ENCODE peak calls at places on chromosomes 13 and 19, in seven cellular contexts. L is lower lobe of right lung, S is heart left ventricle, J is fibroblast of pulmonary artery, Q is GM06990, O is BE2C, U is transverse colon. Y is an unnamed sample.
A peak's percentile ranks its signal among the peaks of the same experiment; 100 is the strongest.

GRCh38 chr19:13116282-13117175 is at the start of gene TRMT1:
- DNase-seq in L (peak; percentile 96), S (peak; percentile 93), J (peak; percentile 95), Q (peak; percentile 84), O (peak; percentile 93), U (peak; percentile 95), Y (peak; percentile 75)

GRCh38 chr19:15412832-15413231 is 6.0 kb downstream of the AKAP8L start:
- DNase-seq in L (no peak), S (no peak), J (no peak), Q (no peak), O (no peak), U (no peak), Y (no peak)

GRCh38 chr19:5484398-5485285 is 29.4 kb downstream of the ZNRF4 start:
- DNase-seq in L (no peak), S (no peak), J (no peak), Q (no peak), O (no peak), U (no peak), Y (no peak)

GRCh38 chr19:12723383-12723642 is 419 bp downstream of the TNPO2 start:
- DNase-seq in L (no peak), S (no peak), J (no peak), Q (no peak), O (no peak), U (no peak), Y (no peak)

GRCh38 chr19:36041831-36042230 is 9.2 kb upstream of the CLIP3 start:
- DNase-seq in L (no peak), S (no peak), J (peak; percentile 96), Q (no peak), O (no peak), U (no peak), Y (no peak)

GRCh38 chr19:5515737-5516136 is 52.0 kb downstream of the TINCR start:
- DNase-seq in L (no peak), S (no peak), J (no peak), Q (no peak), O (no peak), U (no peak), Y (no peak)

GRCh38 chr13:105665284-105665683 is 870.2 kb downstream of the EFNB2 start:
- DNase-seq in L (no peak), S (no peak), J (no peak), Q (no peak), O (no peak), U (no peak), Y (no peak)

GRCh38 chr13:61778531-61778930 is 362.9 kb upstream of the PCDH20 start:
- DNase-seq in L (no peak), S (no peak), J (no peak), Q (no peak), O (no peak), U (no peak), Y (no peak)

GRCh38 chr13:109938255-109938936 is 152.0 kb upstream of the IRS2 start:
- DNase-seq in L (no peak), S (no peak), J (peak; percentile 85), Q (no peak), O (no peak), U (no peak), Y (peak; percentile 69)

DNA sequence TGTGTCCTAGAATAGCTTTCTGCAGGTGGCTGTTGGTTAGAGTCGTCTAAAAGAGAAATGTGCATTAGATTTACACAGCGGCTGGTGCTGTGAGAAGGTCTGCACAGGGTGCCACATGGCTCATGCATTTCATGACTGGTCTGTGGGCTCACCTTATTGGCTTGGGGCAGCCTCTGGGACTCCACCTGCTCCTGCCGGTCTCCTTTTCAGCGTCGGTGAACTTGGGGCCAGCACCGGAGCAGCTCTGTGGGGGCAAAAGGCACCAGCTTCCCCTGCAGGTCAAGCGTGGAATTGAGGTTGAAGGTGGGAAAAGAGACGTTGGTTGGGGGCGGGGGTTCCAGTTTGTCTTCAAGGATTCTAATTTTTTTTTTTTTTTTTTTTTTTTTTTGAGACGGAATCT is 3.1 kb upstream of the PNMA8C start:
- DNase-seq in L (peak; percentile 24), S (no peak), J (no peak), Q (no peak), O (no peak), U (no peak), Y (no peak)
- TF ChIP-seq CTCF in L (no peak), S (no peak), J (no peak), Q (no peak), O (peak; percentile 41), U (no peak), Y (no peak)

GRCh38 chr19:39542198-39542597 is 2.2 kb upstream of the EID2 start:
- DNase-seq in L (no peak), S (no peak), J (peak; percentile 34), Q (no peak), O (no peak), U (no peak), Y (no peak)

GRCh38 chr19:39543477-39543857 is 3.5 kb upstream of the EID2 start:
- DNase-seq in L (no peak), S (no peak), J (no peak), Q (no peak), O (no peak), U (no peak), Y (no peak)

GRCh38 chr19:39539165-39539518 is 819 bp downstream of the EID2 start:
- DNase-seq in L (no peak), S (no peak), J (peak; percentile 46), Q (no peak), O (no peak), U (no peak), Y (no peak)

GRCh38 chr19:39539519-39540332 is at the start of gene EID2:
- DNase-seq in L (peak; percentile 98), S (peak; percentile 95), J (peak; percentile 96), Q (peak; percentile 90), O (peak; percentile 94), U (peak; percentile 96), Y (peak; percentile 90)

GRCh38 chr19:39540333-39540673 is 342 bp upstream of the EID2 start:
- DNase-seq in L (no peak), S (no peak), J (no peak), Q (no peak), O (no peak), U (no peak), Y (no peak)
- H3K4me3 ChIP-seq in L (peak overlapping the region; percentile 79), S (no peak overlapping the region), J (peak overlapping the region; percentile 88), Q (peak overlapping the region; percentile 78), O (peak overlapping the region; percentile 68), U (no peak overlapping the region), Y (peak overlapping the region; percentile 75)

DNA sequence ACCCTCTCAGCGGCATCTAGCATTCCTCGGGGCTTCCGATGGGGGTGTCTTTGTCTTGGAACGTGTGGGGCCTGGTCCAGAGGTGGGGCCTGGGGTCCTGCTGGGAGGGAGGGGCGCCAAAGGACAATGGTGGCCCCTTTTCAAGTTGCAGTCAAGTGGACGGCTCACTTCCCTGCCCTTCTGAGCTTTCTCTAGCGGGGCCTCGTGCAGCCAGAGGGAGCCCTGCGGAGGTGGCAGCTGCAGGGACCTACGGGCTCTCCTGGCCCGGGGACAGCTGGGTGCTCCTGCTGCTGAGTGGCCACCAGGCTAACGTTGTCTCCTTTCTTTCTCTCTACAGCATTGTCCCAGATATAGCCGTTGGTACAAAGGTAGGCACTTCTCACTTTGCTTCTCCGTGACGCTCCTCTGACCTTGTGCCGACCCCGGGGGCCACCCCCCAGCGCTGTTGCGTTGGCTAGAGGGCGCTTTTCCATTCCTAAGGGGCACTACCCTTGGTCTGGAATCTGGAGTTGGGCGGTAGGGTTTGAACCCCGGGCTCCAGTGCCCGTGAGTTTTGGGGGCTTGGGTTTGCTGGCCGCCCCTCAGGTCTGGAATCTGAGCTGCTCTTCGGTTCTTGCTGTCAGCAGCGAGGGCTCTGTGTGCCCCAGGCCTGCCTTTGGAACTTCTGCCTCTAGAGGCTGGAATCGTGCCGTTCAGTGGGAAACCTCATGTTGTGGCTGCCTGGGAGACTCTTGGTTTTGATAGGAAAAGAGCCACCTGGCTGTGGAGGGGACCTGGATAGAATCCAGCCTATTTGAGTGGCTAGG is 2.0 kb downstream of the PTBP1 start:
- DNase-seq in L (no peak), S (peak; percentile 31), J (peak; percentile 64), Q (no peak), O (peak; percentile 65), U (peak; percentile 37), Y (no peak)
- TF ChIP-seq CTCF in L (no peak), S (no peak), J (peak; percentile 35), Q (peak; percentile 11), O (peak; percentile 30), U (no peak), Y (peak; percentile 15)

GRCh38 chr13:98495627-98496238 is 81.2 kb downstream of the STK24 start:
- DNase-seq in L (no peak), S (no peak), J (no peak), Q (no peak), O (no peak), U (no peak), Y (no peak)
- H3K4me3 ChIP-seq in L (peak overlapping the region; percentile 4), S (no peak overlapping the region), J (no peak overlapping the region), Q (no peak overlapping the region), O (no peak overlapping the region), U (no peak overlapping the region), Y (no peak overlapping the region)

GRCh38 chr13:46496086-46496485 is 56.9 kb upstream of the LRCH1 start:
- DNase-seq in L (no peak), S (no peak), J (no peak), Q (no peak), O (no peak), U (no peak), Y (no peak)
- TF ChIP-seq CTCF in L (no peak), S (no peak), J (no peak), Q (no peak), O (no peak), U (no peak), Y (no peak)

GRCh38 chr19:11420894-11421606 is 1.9 kb upstream of the RGL3 start:
- DNase-seq in L (no peak), S (peak; percentile 53), J (no peak), Q (no peak), O (no peak), U (no peak), Y (no peak)
- H3K4me3 ChIP-seq in L (peak overlapping the region; percentile 48), S (peak overlapping the region; percentile 20), J (peak overlapping the region; percentile 38), Q (no peak overlapping the region), O (peak overlapping the region; percentile 45), U (peak overlapping the region; percentile 39), Y (no peak overlapping the region)

DNA sequence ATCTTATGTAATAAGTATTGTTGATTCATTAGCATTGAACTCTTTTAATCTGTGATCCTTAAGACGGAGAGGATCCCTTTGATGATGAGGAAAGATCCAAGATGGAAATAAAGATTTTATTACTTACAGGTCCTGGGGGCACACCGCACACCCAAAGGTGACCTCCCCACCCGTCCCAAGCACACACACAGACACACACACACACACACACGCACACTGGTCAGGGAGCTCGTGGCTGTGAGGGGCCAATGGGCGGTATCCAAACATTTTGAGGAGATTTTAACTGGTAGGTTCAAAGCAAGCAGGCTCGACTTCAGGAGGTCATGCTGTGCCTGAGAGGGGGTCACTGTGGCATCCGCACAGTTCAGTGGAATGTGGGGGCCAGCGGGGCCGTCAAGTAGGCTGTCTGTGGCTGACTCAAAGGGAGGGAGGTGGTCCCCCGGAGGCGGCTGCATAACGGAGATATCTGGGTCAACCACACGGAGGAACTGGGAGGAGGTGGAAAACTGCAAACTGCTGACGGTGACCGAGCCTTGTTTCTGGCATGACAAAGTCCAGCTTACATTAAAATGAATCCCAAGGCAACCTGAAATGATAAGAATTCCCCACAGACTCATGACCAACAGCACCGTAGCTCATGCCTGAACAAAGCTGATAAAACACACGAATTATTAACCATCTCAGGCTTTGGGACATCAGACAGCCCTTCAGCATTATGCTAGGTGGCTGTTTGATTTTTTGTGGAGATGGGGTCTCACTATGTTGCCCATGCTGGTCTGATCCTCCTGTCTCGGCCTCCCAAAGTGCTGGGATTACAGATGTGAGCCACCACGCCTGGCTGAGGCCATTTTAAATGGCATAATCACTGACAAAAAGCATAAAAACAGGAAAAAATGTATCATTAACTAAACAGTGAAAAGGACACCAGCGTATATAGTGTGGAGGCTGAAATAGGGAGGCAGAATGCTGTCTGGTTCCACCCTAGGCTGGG is 20.9 kb upstream of the SIGLEC11 start:
- DNase-seq in L (no peak), S (no peak), J (no peak), Q (no peak), O (no peak), U (no peak), Y (no peak)
- TF ChIP-seq CTCF in L (no peak), S (no peak), J (no peak), Q (no peak), O (no peak), U (no peak), Y (no peak)

Y was measured in LNCaP clone FGC.